ENCODE peak calls at places on chromosomes 5 and 9, in eight cellular contexts. One of them, this sample, is unnamed. For H3K36me3, the result is how much of the 10 kb centered on the place peaks cover.

GRCh38 chr5:28156981-28157380 is 1118.6 kb upstream of the CDH9 start:
- DNase-seq in cardiac muscle cell: no peak
- DNase-seq in psoas muscle: no peak
- DNase-seq in tibial nerve: no peak
- DNase-seq in endodermal cell: no peak
- DNase-seq in uterus: no peak
- DNase-seq in IMR-90: no peak
- DNase-seq in upper lobe of right lung: no peak
- DNase-seq in this sample: no peak

GRCh38 chr5:83877911-83878706 is 157.5 kb upstream of the HAPLN1 start:
- DNase-seq in cardiac muscle cell: peak
- DNase-seq in psoas muscle: no peak
- DNase-seq in tibial nerve: no peak
- DNase-seq in endodermal cell: no peak
- DNase-seq in uterus: no peak
- DNase-seq in IMR-90: peak
- DNase-seq in upper lobe of right lung: no peak
- DNase-seq in this sample: no peak

GRCh38 chr9:25415723-25416122 is 262.5 kb downstream of the TUSC1 start:
- DNase-seq in cardiac muscle cell: no peak
- DNase-seq in psoas muscle: no peak
- DNase-seq in tibial nerve: no peak
- DNase-seq in endodermal cell: no peak
- DNase-seq in uterus: no peak
- DNase-seq in IMR-90: no peak
- DNase-seq in upper lobe of right lung: no peak
- DNase-seq in this sample: no peak

GRCh38 chr5:88769165-88769564 is 113.8 kb downstream of the MEF2C start:
- DNase-seq in cardiac muscle cell: peak
- DNase-seq in psoas muscle: no peak
- DNase-seq in tibial nerve: no peak
- DNase-seq in endodermal cell: no peak
- DNase-seq in uterus: peak
- DNase-seq in IMR-90: peak
- DNase-seq in upper lobe of right lung: no peak
- DNase-seq in this sample: no peak

GRCh38 chr5:126065061-126065460 is 358.1 kb upstream of the GRAMD2B start:
- DNase-seq in cardiac muscle cell: no peak
- DNase-seq in psoas muscle: no peak
- DNase-seq in tibial nerve: no peak
- DNase-seq in endodermal cell: no peak
- DNase-seq in uterus: no peak
- DNase-seq in IMR-90: no peak
- DNase-seq in upper lobe of right lung: no peak
- DNase-seq in this sample: no peak

GRCh38 chr5:140600096-140600495 is 32.9 kb downstream of the CD14 start:
- DNase-seq in cardiac muscle cell: no peak
- DNase-seq in psoas muscle: no peak
- DNase-seq in tibial nerve: no peak
- DNase-seq in endodermal cell: no peak
- DNase-seq in uterus: no peak
- DNase-seq in IMR-90: no peak
- DNase-seq in upper lobe of right lung: no peak
- DNase-seq in this sample: no peak

GRCh38 chr5:41869150-41869738 is 981 bp downstream of the OXCT1 start:
- DNase-seq in cardiac muscle cell: peak
- DNase-seq in psoas muscle: peak
- DNase-seq in tibial nerve: peak
- DNase-seq in endodermal cell: no peak
- DNase-seq in uterus: peak
- DNase-seq in IMR-90: peak
- DNase-seq in upper lobe of right lung: no peak
- DNase-seq in this sample: no peak

GRCh38 chr9:123556464-123557435 is 200.8 kb downstream of the CRB2 start:
- DNase-seq in cardiac muscle cell: no peak
- DNase-seq in psoas muscle: no peak
- DNase-seq in tibial nerve: no peak
- DNase-seq in endodermal cell: peak
- DNase-seq in uterus: no peak
- DNase-seq in IMR-90: peak
- DNase-seq in upper lobe of right lung: no peak
- DNase-seq in this sample: no peak

GRCh38 chr9:112032733-112033132 is 136.1 kb downstream of the UGCG start:
- DNase-seq in cardiac muscle cell: no peak
- DNase-seq in psoas muscle: no peak
- DNase-seq in tibial nerve: no peak
- DNase-seq in endodermal cell: peak
- DNase-seq in uterus: no peak
- DNase-seq in IMR-90: peak
- DNase-seq in upper lobe of right lung: no peak
- DNase-seq in this sample: no peak

GRCh38 chr5:75405296-75405695 is 68.3 kb downstream of the HMGCR start:
- DNase-seq in cardiac muscle cell: no peak
- DNase-seq in psoas muscle: no peak
- DNase-seq in tibial nerve: no peak
- DNase-seq in endodermal cell: no peak
- DNase-seq in uterus: no peak
- DNase-seq in IMR-90: peak
- DNase-seq in upper lobe of right lung: no peak
- DNase-seq in this sample: no peak

GRCh38 chr9:114282926-114283325 is 40.0 kb upstream of the ORM1 start:
- DNase-seq in cardiac muscle cell: peak
- DNase-seq in psoas muscle: no peak
- DNase-seq in tibial nerve: no peak
- DNase-seq in endodermal cell: peak
- DNase-seq in uterus: peak
- DNase-seq in IMR-90: peak
- DNase-seq in upper lobe of right lung: peak
- DNase-seq in this sample: no peak

GRCh38 chr5:150554857-150555256 is 46.9 kb downstream of the NDST1 start:
- DNase-seq in cardiac muscle cell: no peak
- DNase-seq in psoas muscle: no peak
- DNase-seq in tibial nerve: no peak
- DNase-seq in endodermal cell: no peak
- DNase-seq in uterus: no peak
- DNase-seq in IMR-90: no peak
- DNase-seq in upper lobe of right lung: no peak
- DNase-seq in this sample: no peak

GRCh38 chr9:93183663-93184438 is at the start of gene WNK2:
- DNase-seq in cardiac muscle cell: peak
- DNase-seq in psoas muscle: peak
- DNase-seq in tibial nerve: no peak
- DNase-seq in endodermal cell: peak
- DNase-seq in uterus: no peak
- DNase-seq in IMR-90: no peak
- DNase-seq in upper lobe of right lung: no peak
- DNase-seq in this sample: no peak

GRCh38 chr5:56812110-56812509 is 3.2 kb upstream of the MAP3K1 start:
- DNase-seq in cardiac muscle cell: no peak
- DNase-seq in psoas muscle: no peak
- DNase-seq in tibial nerve: no peak
- DNase-seq in endodermal cell: no peak
- DNase-seq in uterus: no peak
- DNase-seq in IMR-90: peak
- DNase-seq in upper lobe of right lung: no peak
- DNase-seq in this sample: no peak

GRCh38 chr9:23543420-23543819 is 282.6 kb downstream of the ELAVL2 start:
- DNase-seq in cardiac muscle cell: no peak
- DNase-seq in psoas muscle: no peak
- DNase-seq in tibial nerve: no peak
- DNase-seq in endodermal cell: no peak
- DNase-seq in uterus: no peak
- DNase-seq in IMR-90: no peak
- DNase-seq in upper lobe of right lung: no peak
- DNase-seq in this sample: no peak

GRCh38 chr5:10461904-10462542 is 20.3 kb downstream of the ROPN1L start:
- DNase-seq in cardiac muscle cell: no peak
- DNase-seq in psoas muscle: no peak
- DNase-seq in tibial nerve: no peak
- DNase-seq in endodermal cell: peak
- DNase-seq in uterus: no peak
- DNase-seq in IMR-90: no peak
- DNase-seq in upper lobe of right lung: no peak
- DNase-seq in this sample: no peak

GRCh38 chr9:82988488-82988887 is 74.5 kb downstream of the RASEF start:
- DNase-seq in cardiac muscle cell: no peak
- DNase-seq in psoas muscle: no peak
- DNase-seq in tibial nerve: no peak
- DNase-seq in endodermal cell: peak
- DNase-seq in uterus: no peak
- DNase-seq in IMR-90: no peak
- DNase-seq in upper lobe of right lung: no peak
- DNase-seq in this sample: no peak

GRCh38 chr5:156386976-156387375 is 60.0 kb downstream of the SGCD start:
- DNase-seq in cardiac muscle cell: no peak
- DNase-seq in psoas muscle: no peak
- DNase-seq in tibial nerve: no peak
- DNase-seq in endodermal cell: no peak
- DNase-seq in uterus: no peak
- DNase-seq in IMR-90: no peak
- DNase-seq in upper lobe of right lung: no peak
- DNase-seq in this sample: no peak

GRCh38 chr9:121286973-121287721 is 19.2 kb downstream of the GSN start:
- DNase-seq in cardiac muscle cell: peak
- DNase-seq in psoas muscle: peak
- DNase-seq in tibial nerve: peak
- DNase-seq in endodermal cell: peak
- DNase-seq in uterus: peak
- DNase-seq in IMR-90: peak
- DNase-seq in upper lobe of right lung: peak
- DNase-seq in this sample: peak

GRCh38 chr9:124262596-124263045 is 4.9 kb downstream of the NEK6 start:
- DNase-seq in cardiac muscle cell: peak
- DNase-seq in psoas muscle: no peak
- DNase-seq in tibial nerve: no peak
- DNase-seq in endodermal cell: peak
- DNase-seq in uterus: no peak
- DNase-seq in IMR-90: peak
- DNase-seq in upper lobe of right lung: no peak
- DNase-seq in this sample: no peak

GRCh38 chr9:3865373-3865772 is 339.6 kb upstream of the RFX3 start:
- DNase-seq in cardiac muscle cell: peak
- DNase-seq in psoas muscle: no peak
- DNase-seq in tibial nerve: no peak
- DNase-seq in endodermal cell: no peak
- DNase-seq in uterus: no peak
- DNase-seq in IMR-90: peak
- DNase-seq in upper lobe of right lung: no peak
- DNase-seq in this sample: no peak

DNA sequence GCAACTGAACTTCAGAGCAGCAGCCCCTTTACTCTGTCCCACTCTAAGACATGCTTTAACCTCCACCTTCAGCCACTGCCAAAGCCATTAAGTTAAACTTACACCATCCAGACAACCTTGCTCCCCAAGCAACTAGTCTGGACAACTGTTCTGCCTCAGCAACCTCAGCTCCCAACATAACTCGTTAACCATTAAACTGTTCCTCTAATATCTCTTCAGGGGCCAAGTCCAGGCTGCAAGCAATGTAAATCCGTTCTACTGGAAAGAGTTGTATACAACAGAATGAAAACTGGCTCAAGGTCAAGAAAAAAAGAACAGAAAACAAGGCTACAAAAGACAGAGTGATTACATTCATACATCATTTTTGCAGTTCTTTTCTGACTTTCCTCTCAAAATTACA is 131.7 kb upstream of the TARS1 start:
- DNase-seq in cardiac muscle cell: no peak
- DNase-seq in psoas muscle: no peak
- DNase-seq in tibial nerve: no peak
- DNase-seq in endodermal cell: no peak
- DNase-seq in uterus: no peak
- DNase-seq in IMR-90: no peak
- DNase-seq in upper lobe of right lung: no peak
- DNase-seq in this sample: no peak
- TF ChIP-seq CTCF in cardiac muscle cell: no peak
- TF ChIP-seq CTCF in psoas muscle: no peak
- TF ChIP-seq CTCF in tibial nerve: no peak
- TF ChIP-seq CTCF in endodermal cell: no peak
- TF ChIP-seq CTCF in uterus: no peak
- TF ChIP-seq CTCF in IMR-90: no peak
- TF ChIP-seq CTCF in upper lobe of right lung: no peak
- TF ChIP-seq CTCF in this sample: no peak

DNA sequence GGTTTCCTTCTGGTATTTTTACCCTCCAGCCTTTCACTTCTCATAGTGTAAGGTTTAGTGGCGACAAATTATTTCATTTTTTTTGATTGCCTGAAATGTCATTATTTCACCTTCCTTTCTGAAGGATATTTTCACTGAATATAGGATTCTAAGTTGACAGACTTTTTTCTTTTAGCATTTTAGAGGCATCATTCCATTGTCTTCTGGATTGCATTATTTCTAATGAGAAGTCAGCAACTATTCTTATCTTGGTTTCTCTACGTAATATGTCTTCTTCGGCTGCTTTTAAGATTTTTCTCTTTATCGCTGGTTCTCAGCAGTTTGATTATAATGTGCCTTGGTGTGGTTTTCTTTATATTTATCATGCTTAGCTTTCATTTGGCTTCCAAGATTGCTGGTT is 194.2 kb downstream of the GAPVD1 start:
- DNase-seq in cardiac muscle cell: no peak
- DNase-seq in psoas muscle: no peak
- DNase-seq in tibial nerve: no peak
- DNase-seq in endodermal cell: no peak
- DNase-seq in uterus: no peak
- DNase-seq in IMR-90: no peak
- DNase-seq in upper lobe of right lung: no peak
- DNase-seq in this sample: no peak
- H3K27ac ChIP-seq in cardiac muscle cell: no peak
- H3K27ac ChIP-seq in psoas muscle: no peak
- H3K27ac ChIP-seq in tibial nerve: no peak
- H3K27ac ChIP-seq in endodermal cell: no peak
- H3K27ac ChIP-seq in uterus: no peak
- H3K27ac ChIP-seq in IMR-90: no peak
- H3K27ac ChIP-seq in upper lobe of right lung: no peak
- H3K27ac ChIP-seq in this sample: no peak

GRCh38 chr5:87390075-87390474 is 22.7 kb downstream of the CCNH start:
- DNase-seq in cardiac muscle cell: no peak
- DNase-seq in psoas muscle: no peak
- DNase-seq in tibial nerve: no peak
- DNase-seq in endodermal cell: no peak
- DNase-seq in uterus: no peak
- DNase-seq in IMR-90: no peak
- DNase-seq in upper lobe of right lung: no peak
- DNase-seq in this sample: no peak
- H3K36me3 ChIP-seq in cardiac muscle cell: half or more
- H3K36me3 ChIP-seq in psoas muscle: half or more
- H3K36me3 ChIP-seq in tibial nerve: under half
- H3K36me3 ChIP-seq in endodermal cell: half or more
- H3K36me3 ChIP-seq in uterus: under half
- H3K36me3 ChIP-seq in IMR-90: under half
- H3K36me3 ChIP-seq in upper lobe of right lung: half or more
- H3K36me3 ChIP-seq in this sample: under half

DNA sequence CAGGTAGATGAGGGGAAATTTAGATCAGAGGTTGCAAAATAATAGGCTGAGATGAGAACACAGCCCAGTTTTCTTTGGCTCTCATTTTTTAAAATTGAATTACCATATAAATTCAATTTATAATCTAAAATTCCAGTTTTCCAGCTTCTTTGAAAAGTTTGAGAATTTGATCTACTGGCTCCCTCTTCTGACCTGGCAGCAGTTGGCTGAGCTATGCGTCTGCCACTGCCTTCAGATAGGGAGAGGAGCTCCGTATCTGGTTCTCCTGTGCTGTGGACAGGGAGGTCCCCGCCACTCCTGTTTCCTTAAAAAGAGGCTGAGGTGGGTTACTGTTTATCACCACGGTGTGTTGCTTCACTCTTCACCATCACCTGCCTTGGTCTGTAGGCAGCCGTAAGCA is 103.7 kb downstream of the ARHGAP26 start:
- DNase-seq in cardiac muscle cell: no peak
- DNase-seq in psoas muscle: no peak
- DNase-seq in tibial nerve: no peak
- DNase-seq in endodermal cell: no peak
- DNase-seq in uterus: no peak
- DNase-seq in IMR-90: no peak
- DNase-seq in upper lobe of right lung: no peak
- DNase-seq in this sample: no peak
- TF ChIP-seq CTCF in cardiac muscle cell: no peak
- TF ChIP-seq CTCF in psoas muscle: no peak
- TF ChIP-seq CTCF in tibial nerve: no peak
- TF ChIP-seq CTCF in endodermal cell: peak
- TF ChIP-seq CTCF in uterus: no peak
- TF ChIP-seq CTCF in IMR-90: no peak
- TF ChIP-seq CTCF in upper lobe of right lung: no peak
- TF ChIP-seq CTCF in this sample: no peak